ENCODE peak calls at places on chromosome 17, in nine cellular contexts. K is EL; Q is anterior cingulate cortex; C is RWPE2; L is naive B cell; E is GM23338; A is COLO829; D is activated CD8-positive, alpha-beta memory T cell treated with anti-CD3 and anti-CD28 coated beads, Interleukin-2, amount 50 U/mL, for 4 hours; S is osteocyte. R is an unnamed sample.
A peak's percentile ranks its signal among the peaks of the same experiment; 100 is the strongest.

GRCh38 chr17:16529906-16530305 is 37.9 kb upstream of the LRRC75A start:
- DNase-seq in K (no peak), L (no peak), E (no peak), D (no peak), A (no peak), Q (no peak), S (no peak), C (no peak), R (no peak)

GRCh38 chr17:30570191-30570590 is 93.0 kb downstream of the GOSR1 start:
- DNase-seq in D (no peak), E (no peak), S (no peak), K (no peak), C (no peak), A (no peak), Q (no peak), L (no peak), R (peak; percentile 20)

GRCh38 chr17:6843241-6843890 is 11.8 kb upstream of the TEKT1 start:
- DNase-seq in Q (no peak), K (peak; percentile 39), L (peak; percentile 31), A (no peak), D (no peak), E (peak; percentile 80), S (no peak), C (no peak), R (peak; percentile 25)

GRCh38 chr17:53092072-53092471 is 730.7 kb upstream of the KIF2B start:
- DNase-seq in A (no peak), K (no peak), D (no peak), C (no peak), L (no peak), E (no peak), S (no peak), Q (no peak), R (no peak)

GRCh38 chr17:869067-869466 is 86.9 kb downstream of the MRM3 start:
- DNase-seq in Q (no peak), D (no peak), L (no peak), K (peak; percentile 80), S (no peak), C (no peak), A (no peak), E (no peak), R (no peak)

GRCh38 chr17:57010495-57010894 is 32.6 kb downstream of the SCPEP1 start:
- DNase-seq in A (no peak), K (no peak), Q (no peak), C (no peak), E (no peak), D (no peak), L (no peak), S (no peak), R (no peak)

GRCh38 chr17:38587956-38588771 is 17.6 kb downstream of the SRCIN1 start:
- DNase-seq in L (no peak), S (no peak), Q (peak; percentile 36), C (no peak), E (no peak), A (no peak), D (no peak), K (no peak), R (peak; percentile 73)

GRCh38 chr17:35847006-35847405 is 21.7 kb downstream of the HEATR9 start:
- DNase-seq in L (no peak), E (no peak), K (no peak), Q (no peak), D (no peak), S (no peak), A (no peak), C (no peak), R (no peak)

GRCh38 chr17:27954521-27955495 is 61.6 kb upstream of the LYRM9 start:
- DNase-seq in E (no peak), A (no peak), Q (no peak), S (no peak), K (no peak), C (no peak), D (no peak), L (no peak), R (no peak)

GRCh38 chr17:57924677-57925076 is 30.5 kb downstream of the CUEDC1 start:
- DNase-seq in K (no peak), S (no peak), C (no peak), E (no peak), L (no peak), A (no peak), Q (no peak), D (no peak), R (no peak)